ENCODE peak calls at places on chromosomes 5 and 9, in seven cellular contexts. R is mammary epithelial cell; J is stimulated activated CD8-positive, alpha-beta memory T cell treated with anti-CD3 and anti-CD28 coated beads, Interleukin-4, amount 100 ng/mL, for 1 hour; A is cardiac muscle cell; T is AG08396; S is nephron progenitor cell; I is foreskin melanocyte. N is an unnamed sample.

GRCh38 chr5:139762624-139763170 is 32.9 kb upstream of the PSD2 start:
- DNase-seq in R (no peak), J (no peak), A (no peak), T (no peak), S (no peak), I (no peak), N (no peak)

GRCh38 chr9:129145841-129146292 is 32.2 kb downstream of the IER5L start:
- DNase-seq in R (no peak), J (no peak), A (peak; percentile 98), T (peak; percentile 89), S (peak; percentile 66), I (no peak), N (peak; percentile 71)

GRCh38 chr5:102794677-102795331 is 39.7 kb downstream of the PAM start:
- DNase-seq in R (peak; percentile 17), J (no peak), A (no peak), T (no peak), S (no peak), I (no peak), N (no peak)

GRCh38 chr9:129617167-129617566 is 3.7 kb downstream of the C9orf50 start:
- DNase-seq in R (peak; percentile 66), J (no peak), A (no peak), T (peak; percentile 85), S (no peak), I (no peak), N (no peak)

GRCh38 chr9:83708515-83709158 is 879 bp upstream of the UBQLN1 start:
- DNase-seq in R (peak; percentile 63), J (peak; percentile 24), A (peak; percentile 65), T (peak; percentile 68), S (peak; percentile 57), I (peak; percentile 38), N (peak; percentile 62)

GRCh38 chr9:113657765-113658564 is 194.4 kb downstream of the RGS3 start:
- DNase-seq in R (peak; percentile 67), J (peak; percentile 51), A (peak; percentile 88), T (peak; percentile 86), S (peak; percentile 94), I (peak; percentile 75), N (peak; percentile 90)

GRCh38 chr9:137815256-137816255 is 62.0 kb upstream of the CACNA1B start:
- DNase-seq in R (no peak), J (no peak), A (no peak), T (no peak), S (no peak), I (no peak), N (no peak)

GRCh38 chr5:9546973-9547947 is 1.4 kb upstream of the SEMA5A start:
- DNase-seq in R (peak; percentile 60), J (no peak), A (peak; percentile 76), T (peak; percentile 52), S (peak; percentile 22), I (peak; percentile 60), N (peak; percentile 40)

GRCh38 chr9:134961331-134962064 is 43.8 kb upstream of the FCN1 start:
- DNase-seq in R (no peak), J (no peak), A (no peak), T (no peak), S (no peak), I (no peak), N (no peak)

GRCh38 chr5:15003511-15003920 is 131.9 kb upstream of the ANKH start:
- DNase-seq in R (peak; percentile 56), J (peak; percentile 17), A (peak; percentile 84), T (peak; percentile 84), S (peak; percentile 40), I (peak; percentile 67), N (peak; percentile 65)

GRCh38 chr9:84969084-84969483 is 299.6 kb downstream of the NTRK2 start:
- DNase-seq in R (peak; percentile 94), J (no peak), A (no peak), T (no peak), S (no peak), I (peak; percentile 21), N (no peak)

GRCh38 chr9:106796771-106797170 is 66.2 kb upstream of the ZNF462 start:
- DNase-seq in R (no peak), J (no peak), A (no peak), T (no peak), S (no peak), I (no peak), N (no peak)

GRCh38 chr9:71249729-71250317 is 128.4 kb upstream of the TRPM3 start:
- DNase-seq in R (peak; percentile 53), J (no peak), A (peak; percentile 83), T (peak; percentile 54), S (peak; percentile 20), I (peak; percentile 73), N (no peak)

GRCh38 chr9:96293481-96293880 is 8.5 kb downstream of the HSD17B3 start:
- DNase-seq in R (peak; percentile 52), J (no peak), A (peak; percentile 45), T (no peak), S (no peak), I (peak; percentile 85), N (no peak)

GRCh38 chr5:152688561-152689274 is 283.6 kb upstream of the NMUR2 start:
- DNase-seq in R (peak; percentile 92), J (no peak), A (peak; percentile 89), T (peak; percentile 28), S (no peak), I (no peak), N (no peak)

GRCh38 chr5:13505326-13505725 is 439.2 kb downstream of the DNAH5 start:
- DNase-seq in R (no peak), J (no peak), A (no peak), T (no peak), S (no peak), I (no peak), N (no peak)

GRCh38 chr9:126363847-126364671 is 37.4 kb downstream of the MVB12B start:
- DNase-seq in R (no peak), J (no peak), A (peak; percentile 40), T (peak; percentile 42), S (no peak), I (no peak), N (no peak)

N was measured in heart left ventricle.